ENCODE peak calls at places on chromosome 10, in nine cellular contexts. One of them, this sample, is unnamed.

GRCh38 chr10:107553470-107553869 is 389.0 kb upstream of the SORCS1 start:
- DNase-seq in SK-N-SH: no peak
- DNase-seq in HFF-Myc: no peak
- DNase-seq in SK-MEL-5: peak
- DNase-seq in transverse colon: no peak
- DNase-seq in activated CD4-positive, CD25-positive, alpha-beta regulatory T cell: no peak
- DNase-seq in activated T-helper 1 cell treated with anti-CD3 and anti-CD28 coated beads, Interleukin-12 subunit alpha, Interleukin-12 subunit beta, Interleukin-2, Interleukin-4 antibody, amounts not matched to agents 30 ng/mL and 10 ng/mL and 1 ng/mL, durations not matched to agents 14 hours and 24 hours and 36 hours: no peak
- DNase-seq in NAMALWA: no peak
- DNase-seq in iris pigment epithelial cell: peak
- DNase-seq in this sample: peak

GRCh38 chr10:124473070-124473469 is 11.4 kb downstream of the LHPP start:
- DNase-seq in SK-N-SH: no peak
- DNase-seq in HFF-Myc: no peak
- DNase-seq in NAMALWA: no peak
- DNase-seq in iris pigment epithelial cell: no peak
- DNase-seq in SK-MEL-5: no peak
- DNase-seq in activated T-helper 1 cell treated with anti-CD3 and anti-CD28 coated beads, Interleukin-12 subunit alpha, Interleukin-12 subunit beta, Interleukin-2, Interleukin-4 antibody, amounts not matched to agents 30 ng/mL and 10 ng/mL and 1 ng/mL, durations not matched to agents 14 hours and 24 hours and 36 hours: no peak
- DNase-seq in activated CD4-positive, CD25-positive, alpha-beta regulatory T cell: no peak
- DNase-seq in transverse colon: no peak
- DNase-seq in this sample: no peak

GRCh38 chr10:117455346-117455745 is 80.1 kb upstream of the PDZD8 start:
- DNase-seq in SK-MEL-5: no peak
- DNase-seq in activated T-helper 1 cell treated with anti-CD3 and anti-CD28 coated beads, Interleukin-12 subunit alpha, Interleukin-12 subunit beta, Interleukin-2, Interleukin-4 antibody, amounts not matched to agents 30 ng/mL and 10 ng/mL and 1 ng/mL, durations not matched to agents 14 hours and 24 hours and 36 hours: no peak
- DNase-seq in transverse colon: no peak
- DNase-seq in activated CD4-positive, CD25-positive, alpha-beta regulatory T cell: no peak
- DNase-seq in HFF-Myc: no peak
- DNase-seq in SK-N-SH: no peak
- DNase-seq in iris pigment epithelial cell: no peak
- DNase-seq in NAMALWA: no peak
- DNase-seq in this sample: no peak

GRCh38 chr10:92241158-92241500 is 49.7 kb downstream of the CPEB3 start:
- DNase-seq in NAMALWA: peak
- DNase-seq in transverse colon: peak
- DNase-seq in activated CD4-positive, CD25-positive, alpha-beta regulatory T cell: no peak
- DNase-seq in iris pigment epithelial cell: peak
- DNase-seq in HFF-Myc: no peak
- DNase-seq in SK-MEL-5: peak
- DNase-seq in activated T-helper 1 cell treated with anti-CD3 and anti-CD28 coated beads, Interleukin-12 subunit alpha, Interleukin-12 subunit beta, Interleukin-2, Interleukin-4 antibody, amounts not matched to agents 30 ng/mL and 10 ng/mL and 1 ng/mL, durations not matched to agents 14 hours and 24 hours and 36 hours: no peak
- DNase-seq in SK-N-SH: peak
- DNase-seq in this sample: no peak

GRCh38 chr10:93656155-93656554 is 43.8 kb downstream of the PDE6C start:
- DNase-seq in activated T-helper 1 cell treated with anti-CD3 and anti-CD28 coated beads, Interleukin-12 subunit alpha, Interleukin-12 subunit beta, Interleukin-2, Interleukin-4 antibody, amounts not matched to agents 30 ng/mL and 10 ng/mL and 1 ng/mL, durations not matched to agents 14 hours and 24 hours and 36 hours: no peak
- DNase-seq in SK-N-SH: no peak
- DNase-seq in NAMALWA: no peak
- DNase-seq in iris pigment epithelial cell: no peak
- DNase-seq in HFF-Myc: no peak
- DNase-seq in SK-MEL-5: no peak
- DNase-seq in activated CD4-positive, CD25-positive, alpha-beta regulatory T cell: no peak
- DNase-seq in transverse colon: no peak
- DNase-seq in this sample: no peak

GRCh38 chr10:126110434-126110833 is 214.1 kb downstream of the FANK1 start:
- DNase-seq in NAMALWA: no peak
- DNase-seq in SK-N-SH: no peak
- DNase-seq in HFF-Myc: no peak
- DNase-seq in iris pigment epithelial cell: peak
- DNase-seq in activated T-helper 1 cell treated with anti-CD3 and anti-CD28 coated beads, Interleukin-12 subunit alpha, Interleukin-12 subunit beta, Interleukin-2, Interleukin-4 antibody, amounts not matched to agents 30 ng/mL and 10 ng/mL and 1 ng/mL, durations not matched to agents 14 hours and 24 hours and 36 hours: no peak
- DNase-seq in activated CD4-positive, CD25-positive, alpha-beta regulatory T cell: no peak
- DNase-seq in transverse colon: no peak
- DNase-seq in SK-MEL-5: peak
- DNase-seq in this sample: peak

GRCh38 chr10:47454294-47455058 is 29.4 kb downstream of the ANXA8 start:
- DNase-seq in SK-MEL-5: no peak
- DNase-seq in SK-N-SH: no peak
- DNase-seq in activated T-helper 1 cell treated with anti-CD3 and anti-CD28 coated beads, Interleukin-12 subunit alpha, Interleukin-12 subunit beta, Interleukin-2, Interleukin-4 antibody, amounts not matched to agents 30 ng/mL and 10 ng/mL and 1 ng/mL, durations not matched to agents 14 hours and 24 hours and 36 hours: no peak
- DNase-seq in iris pigment epithelial cell: no peak
- DNase-seq in HFF-Myc: no peak
- DNase-seq in transverse colon: no peak
- DNase-seq in NAMALWA: no peak
- DNase-seq in activated CD4-positive, CD25-positive, alpha-beta regulatory T cell: no peak
- DNase-seq in this sample: no peak

GRCh38 chr10:91416339-91416868 is 6.3 kb downstream of the HECTD2 start:
- DNase-seq in SK-MEL-5: no peak
- DNase-seq in activated T-helper 1 cell treated with anti-CD3 and anti-CD28 coated beads, Interleukin-12 subunit alpha, Interleukin-12 subunit beta, Interleukin-2, Interleukin-4 antibody, amounts not matched to agents 30 ng/mL and 10 ng/mL and 1 ng/mL, durations not matched to agents 14 hours and 24 hours and 36 hours: no peak
- DNase-seq in activated CD4-positive, CD25-positive, alpha-beta regulatory T cell: no peak
- DNase-seq in SK-N-SH: no peak
- DNase-seq in NAMALWA: no peak
- DNase-seq in HFF-Myc: no peak
- DNase-seq in transverse colon: no peak
- DNase-seq in iris pigment epithelial cell: no peak
- DNase-seq in this sample: no peak

GRCh38 chr10:118781536-118781935 is 26.8 kb upstream of the CACUL1 start:
- DNase-seq in SK-MEL-5: no peak
- DNase-seq in iris pigment epithelial cell: no peak
- DNase-seq in HFF-Myc: no peak
- DNase-seq in SK-N-SH: no peak
- DNase-seq in activated T-helper 1 cell treated with anti-CD3 and anti-CD28 coated beads, Interleukin-12 subunit alpha, Interleukin-12 subunit beta, Interleukin-2, Interleukin-4 antibody, amounts not matched to agents 30 ng/mL and 10 ng/mL and 1 ng/mL, durations not matched to agents 14 hours and 24 hours and 36 hours: no peak
- DNase-seq in transverse colon: no peak
- DNase-seq in NAMALWA: no peak
- DNase-seq in activated CD4-positive, CD25-positive, alpha-beta regulatory T cell: no peak
- DNase-seq in this sample: no peak

GRCh38 chr10:15084502-15084922 is 4.1 kb downstream of the ACBD7 start:
- DNase-seq in iris pigment epithelial cell: peak
- DNase-seq in SK-MEL-5: peak
- DNase-seq in NAMALWA: peak
- DNase-seq in HFF-Myc: peak
- DNase-seq in transverse colon: peak
- DNase-seq in activated CD4-positive, CD25-positive, alpha-beta regulatory T cell: no peak
- DNase-seq in activated T-helper 1 cell treated with anti-CD3 and anti-CD28 coated beads, Interleukin-12 subunit alpha, Interleukin-12 subunit beta, Interleukin-2, Interleukin-4 antibody, amounts not matched to agents 30 ng/mL and 10 ng/mL and 1 ng/mL, durations not matched to agents 14 hours and 24 hours and 36 hours: no peak
- DNase-seq in SK-N-SH: no peak
- DNase-seq in this sample: no peak

GRCh38 chr10:72242675-72243074 is 26.6 kb upstream of the ASCC1 start:
- DNase-seq in transverse colon: peak
- DNase-seq in SK-MEL-5: no peak
- DNase-seq in NAMALWA: no peak
- DNase-seq in activated CD4-positive, CD25-positive, alpha-beta regulatory T cell: no peak
- DNase-seq in SK-N-SH: no peak
- DNase-seq in iris pigment epithelial cell: peak
- DNase-seq in HFF-Myc: no peak
- DNase-seq in activated T-helper 1 cell treated with anti-CD3 and anti-CD28 coated beads, Interleukin-12 subunit alpha, Interleukin-12 subunit beta, Interleukin-2, Interleukin-4 antibody, amounts not matched to agents 30 ng/mL and 10 ng/mL and 1 ng/mL, durations not matched to agents 14 hours and 24 hours and 36 hours: no peak
- DNase-seq in this sample: peak

GRCh38 chr10:132985546-132985900 is 43.2 kb upstream of the CFAP46 start:
- DNase-seq in SK-N-SH: no peak
- DNase-seq in transverse colon: no peak
- DNase-seq in SK-MEL-5: no peak
- DNase-seq in iris pigment epithelial cell: no peak
- DNase-seq in activated T-helper 1 cell treated with anti-CD3 and anti-CD28 coated beads, Interleukin-12 subunit alpha, Interleukin-12 subunit beta, Interleukin-2, Interleukin-4 antibody, amounts not matched to agents 30 ng/mL and 10 ng/mL and 1 ng/mL, durations not matched to agents 14 hours and 24 hours and 36 hours: no peak
- DNase-seq in NAMALWA: no peak
- DNase-seq in HFF-Myc: no peak
- DNase-seq in activated CD4-positive, CD25-positive, alpha-beta regulatory T cell: no peak
- DNase-seq in this sample: no peak

GRCh38 chr10:33334170-33334838 is at the start of gene NRP1:
- DNase-seq in HFF-Myc: no peak
- DNase-seq in SK-N-SH: peak
- DNase-seq in iris pigment epithelial cell: no peak
- DNase-seq in SK-MEL-5: no peak
- DNase-seq in activated CD4-positive, CD25-positive, alpha-beta regulatory T cell: no peak
- DNase-seq in NAMALWA: no peak
- DNase-seq in transverse colon: peak
- DNase-seq in activated T-helper 1 cell treated with anti-CD3 and anti-CD28 coated beads, Interleukin-12 subunit alpha, Interleukin-12 subunit beta, Interleukin-2, Interleukin-4 antibody, amounts not matched to agents 30 ng/mL and 10 ng/mL and 1 ng/mL, durations not matched to agents 14 hours and 24 hours and 36 hours: no peak
- DNase-seq in this sample: no peak

GRCh38 chr10:72096115-72097000 is 8.0 kb upstream of the SPOCK2 start:
- DNase-seq in HFF-Myc: no peak
- DNase-seq in activated T-helper 1 cell treated with anti-CD3 and anti-CD28 coated beads, Interleukin-12 subunit alpha, Interleukin-12 subunit beta, Interleukin-2, Interleukin-4 antibody, amounts not matched to agents 30 ng/mL and 10 ng/mL and 1 ng/mL, durations not matched to agents 14 hours and 24 hours and 36 hours: no peak
- DNase-seq in iris pigment epithelial cell: peak
- DNase-seq in activated CD4-positive, CD25-positive, alpha-beta regulatory T cell: no peak
- DNase-seq in SK-MEL-5: no peak
- DNase-seq in NAMALWA: no peak
- DNase-seq in transverse colon: no peak
- DNase-seq in SK-N-SH: no peak
- DNase-seq in this sample: no peak

GRCh38 chr10:98242823-98243222 is 25.2 kb downstream of the LOXL4 start:
- DNase-seq in HFF-Myc: no peak
- DNase-seq in activated CD4-positive, CD25-positive, alpha-beta regulatory T cell: no peak
- DNase-seq in NAMALWA: peak
- DNase-seq in SK-MEL-5: peak
- DNase-seq in transverse colon: no peak
- DNase-seq in activated T-helper 1 cell treated with anti-CD3 and anti-CD28 coated beads, Interleukin-12 subunit alpha, Interleukin-12 subunit beta, Interleukin-2, Interleukin-4 antibody, amounts not matched to agents 30 ng/mL and 10 ng/mL and 1 ng/mL, durations not matched to agents 14 hours and 24 hours and 36 hours: no peak
- DNase-seq in SK-N-SH: peak
- DNase-seq in iris pigment epithelial cell: peak
- DNase-seq in this sample: peak

GRCh38 chr10:46550795-46551700 is 5.4 kb downstream of the GPRIN2 start:
- DNase-seq in SK-MEL-5: no peak
- DNase-seq in iris pigment epithelial cell: no peak
- DNase-seq in SK-N-SH: no peak
- DNase-seq in activated T-helper 1 cell treated with anti-CD3 and anti-CD28 coated beads, Interleukin-12 subunit alpha, Interleukin-12 subunit beta, Interleukin-2, Interleukin-4 antibody, amounts not matched to agents 30 ng/mL and 10 ng/mL and 1 ng/mL, durations not matched to agents 14 hours and 24 hours and 36 hours: no peak
- DNase-seq in activated CD4-positive, CD25-positive, alpha-beta regulatory T cell: no peak
- DNase-seq in HFF-Myc: no peak
- DNase-seq in transverse colon: peak
- DNase-seq in NAMALWA: no peak
- DNase-seq in this sample: no peak

GRCh38 chr10:109062371-109062770 is 860.9 kb downstream of the XPNPEP1 start:
- DNase-seq in transverse colon: no peak
- DNase-seq in iris pigment epithelial cell: peak
- DNase-seq in SK-N-SH: no peak
- DNase-seq in HFF-Myc: no peak
- DNase-seq in SK-MEL-5: no peak
- DNase-seq in NAMALWA: peak
- DNase-seq in activated CD4-positive, CD25-positive, alpha-beta regulatory T cell: no peak
- DNase-seq in activated T-helper 1 cell treated with anti-CD3 and anti-CD28 coated beads, Interleukin-12 subunit alpha, Interleukin-12 subunit beta, Interleukin-2, Interleukin-4 antibody, amounts not matched to agents 30 ng/mL and 10 ng/mL and 1 ng/mL, durations not matched to agents 14 hours and 24 hours and 36 hours: no peak
- DNase-seq in this sample: peak

This sample was measured in foreskin melanocyte.